ENCODE peak calls at places on chromosomes 6 and 20, in seven cellular contexts. L is K562, S is sigmoid colon, B is GM12878, O is H1, N is SK-N-SH, X is stomach. D is an unnamed sample.

GRCh38 chr6:36924778-36925396 is 29.7 kb upstream of the PI16 start:
- DNase-seq in L (no peak), O (no peak), X (no peak), S (no peak), B (no peak), N (no peak), D (no peak)

GRCh38 chr6:146106532-146106931 is 77.7 kb downstream of the GRM1 start:
- DNase-seq in O (no peak), B (no peak), X (no peak), N (no peak), S (no peak), L (no peak), D (no peak)

GRCh38 chr20:49395183-49395582 is 87.3 kb downstream of the KCNB1 start:
- DNase-seq in L (no peak), S (peak; percentile 96), O (no peak), N (no peak), B (no peak), X (no peak), D (peak; percentile 59)

GRCh38 chr6:133756046-133756445 is 132.9 kb upstream of the TCF21 start:
- DNase-seq in S (no peak), L (no peak), O (no peak), N (no peak), B (no peak), X (no peak), D (no peak)

GRCh38 chr6:151477726-151478125 is 16.1 kb upstream of the CCDC170 start:
- DNase-seq in X (no peak), L (no peak), O (no peak), B (no peak), N (no peak), S (no peak), D (peak; percentile 56)

GRCh38 chr20:43973671-43974450 is 59.2 kb downstream of the TOX2 start:
- DNase-seq in X (no peak), L (no peak), N (no peak), O (no peak), B (no peak), S (no peak), D (no peak)

GRCh38 chr20:37544386-37544785 is 16.7 kb upstream of the BLCAP start:
- DNase-seq in X (no peak), O (no peak), B (no peak), S (no peak), L (no peak), N (no peak), D (no peak)

GRCh38 chr6:146805546-146806325 is 207.0 kb downstream of the ADGB start:
- DNase-seq in N (no peak), B (no peak), S (no peak), X (no peak), L (no peak), O (no peak), D (no peak)

GRCh38 chr6:160791981-160792418 is 90.0 kb downstream of the PLG start:
- DNase-seq in O (no peak), L (no peak), B (no peak), X (no peak), S (no peak), N (no peak), D (no peak)

GRCh38 chr20:15818651-15819071 is 754.6 kb downstream of the KIF16B start:
- DNase-seq in N (no peak), B (no peak), S (no peak), O (no peak), X (peak; percentile 33), L (no peak), D (no peak)

GRCh38 chr6:28446818-28447511 is 3.7 kb upstream of the ZSCAN23 start:
- DNase-seq in N (peak; percentile 60), L (no peak), O (peak; percentile 69), X (no peak), B (no peak), S (no peak), D (no peak)

GRCh38 chr6:15780437-15780836 is 117.6 kb upstream of the DTNBP1 start:
- DNase-seq in S (no peak), N (no peak), L (no peak), B (no peak), O (no peak), X (no peak), D (no peak)

GRCh38 chr20:49823152-49823847 is 10.7 kb downstream of the SLC9A8 start:
- DNase-seq in S (no peak), B (peak; percentile 66), N (no peak), L (no peak), O (no peak), X (no peak), D (no peak)

GRCh38 chr6:23413327-23414203 is 712.5 kb upstream of the NRSN1 start:
- DNase-seq in O (no peak), X (no peak), S (no peak), L (no peak), B (no peak), N (no peak), D (no peak)

GRCh38 chr6:44630125-44631028 is 242.9 kb downstream of the CDC5L start:
- DNase-seq in B (no peak), O (peak; percentile 77), X (peak; percentile 28), S (no peak), N (peak; percentile 76), L (peak; percentile 73), D (no peak)

GRCh38 chr6:139474145-139475108 is 100.0 kb upstream of the CITED2 start:
- DNase-seq in B (no peak), N (no peak), L (peak; percentile 40), O (no peak), X (no peak), S (peak; percentile 70), D (peak; percentile 43)

GRCh38 chr6:41578714-41579610 is 32.8 kb downstream of the FOXP4 start:
- DNase-seq in L (peak; percentile 73), N (peak; percentile 42), X (no peak), O (peak; percentile 80), B (no peak), S (no peak), D (no peak)

GRCh38 chr6:6003334-6004146 is 3.2 kb downstream of the NRN1 start:
- DNase-seq in O (peak; percentile 85), L (no peak), X (no peak), B (no peak), S (no peak), N (peak; percentile 72), D (no peak)

GRCh38 chr6:46023216-46023915 is 7.7 kb upstream of the CLIC5 start:
- DNase-seq in N (no peak), O (no peak), S (no peak), X (no peak), L (no peak), B (no peak), D (no peak)

GRCh38 chr20:62926229-62927127 is at the start of gene DIDO1:
- DNase-seq in X (peak; percentile 92), O (peak; percentile 90), L (peak; percentile 91), N (peak; percentile 99), B (peak; percentile 56), S (peak; percentile 91), D (peak; percentile 94)

GRCh38 chr20:57545927-57546662 is 14.8 kb upstream of the PCK1 start:
- DNase-seq in O (no peak), L (no peak), S (peak; percentile 34), N (no peak), B (no peak), X (no peak), D (no peak)

GRCh38 chr20:57548177-57549058 is 12.5 kb upstream of the PCK1 start:
- DNase-seq in S (peak; percentile 56), N (no peak), B (no peak), X (no peak), O (no peak), L (no peak), D (no peak)

GRCh38 chr20:57543754-57544153 is 17.2 kb upstream of the PCK1 start:
- DNase-seq in S (no peak), X (no peak), O (no peak), L (no peak), N (no peak), B (no peak), D (no peak)

GRCh38 chr20:57544838-57545564 is 15.9 kb upstream of the PCK1 start:
- DNase-seq in B (no peak), L (no peak), N (no peak), S (no peak), X (no peak), O (no peak), D (no peak)

GRCh38 chr20:57547250-57547649 is 13.7 kb upstream of the PCK1 start:
- DNase-seq in X (no peak), N (no peak), S (peak; percentile 57), L (no peak), O (no peak), B (no peak), D (no peak)
- TF ChIP-seq EP300 in X (no peak), N (no peak), S (no peak), L (no peak), O (no peak), B (no peak), D (no peak)

DNA sequence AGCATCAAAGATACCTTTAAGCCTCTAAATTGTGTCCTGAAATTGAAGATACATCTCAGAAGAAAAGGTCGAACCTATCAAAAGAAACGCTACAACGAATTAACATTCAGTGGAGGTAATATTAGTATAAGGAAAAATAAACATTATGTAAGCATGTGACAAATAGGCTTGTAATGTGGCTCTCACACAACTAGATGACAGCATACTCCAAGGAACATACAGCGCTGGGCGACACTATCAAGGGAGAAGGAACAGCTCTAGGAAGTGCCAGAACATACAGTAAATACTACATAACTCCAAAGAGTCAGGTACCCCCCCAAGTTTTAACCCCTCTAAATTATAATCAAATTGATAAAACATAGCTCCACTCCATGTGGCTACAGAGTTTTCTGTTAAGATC is 103.5 kb downstream of the LAMP5 start:
- DNase-seq in O (no peak), L (no peak), B (no peak), X (peak; percentile 58), S (no peak), N (peak; percentile 34), D (peak; percentile 51)
- TF ChIP-seq CTCF in O (no peak), L (peak; percentile 26), B (peak; percentile 12), X (no peak), S (no peak), N (peak; percentile 64), D (peak; percentile 61)

DNA sequence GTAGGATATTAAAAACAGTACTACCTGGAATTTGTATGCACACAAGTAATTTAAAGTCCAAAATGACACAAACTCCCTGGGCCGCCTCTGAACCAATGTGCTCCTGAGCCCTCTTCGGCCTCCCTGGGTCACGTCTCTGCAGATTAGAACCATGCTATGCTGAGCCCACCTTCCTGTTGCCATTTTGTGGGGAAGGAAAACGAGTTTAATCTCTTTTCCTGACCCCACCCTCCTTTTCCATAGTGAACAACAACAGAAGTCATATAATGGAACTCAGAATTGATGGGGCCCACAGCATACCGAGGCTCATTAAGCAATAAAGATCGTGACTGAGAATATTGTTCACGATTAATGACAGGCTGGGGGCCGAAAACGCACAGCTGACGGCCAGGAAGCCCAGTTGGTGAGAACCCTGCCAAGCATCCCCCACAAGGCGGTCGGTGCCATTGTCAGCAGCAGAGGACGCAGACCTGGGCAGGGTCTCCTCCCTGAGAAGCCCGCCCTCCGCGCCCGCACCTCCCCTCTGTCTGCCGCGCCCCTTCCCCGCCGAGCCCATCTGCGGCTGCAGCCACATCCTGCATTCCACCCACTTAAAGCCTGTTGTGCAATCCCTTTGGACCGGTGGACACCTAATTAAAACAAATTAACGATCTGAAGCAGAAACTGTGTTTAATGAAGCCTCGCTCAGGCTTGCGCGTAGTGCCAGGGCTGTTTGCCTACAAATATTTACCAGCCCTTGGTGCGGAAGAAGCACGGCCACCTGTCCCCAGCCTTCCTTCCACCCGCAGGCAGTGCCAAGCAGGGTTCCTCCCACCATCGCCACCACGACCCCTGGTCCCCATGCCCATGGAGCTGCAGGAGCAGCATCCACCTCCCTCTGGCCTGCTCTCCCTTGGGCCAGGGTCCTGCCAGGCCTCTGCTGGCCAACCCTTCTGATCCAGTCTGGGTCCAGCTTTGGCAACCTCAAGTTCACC is 68.1 kb downstream of the DLL1 start:
- DNase-seq in B (no peak), S (peak; percentile 54), N (peak; percentile 17), L (no peak), X (no peak), O (peak; percentile 43), D (peak; percentile 84)
- TF ChIP-seq POLR2AphosphoS5 in B (no peak), S (no peak), N (no peak), L (no peak), X (no peak), O (no peak), D (no peak)

GRCh38 chr6:25755496-25755895 is 954 bp downstream of the SLC17A4 start:
- DNase-seq in O (no peak), X (no peak), N (no peak), B (no peak), S (no peak), L (no peak), D (no peak)
- TF ChIP-seq EP300 in O (no peak), X (no peak), N (no peak), B (no peak), S (no peak), L (no peak), D (no peak)

D was measured in upper lobe of left lung.